ENCODE peak calls at places on chromosomes 16 and 17, in nine cellular contexts. S is psoas muscle; K is nephron progenitor cell; L is HFFc6; I is Calu3; B is upper lobe of right lung; T is uterus; Q is left lung; M is CD4-positive, alpha-beta T cell. O is an unnamed sample.

GRCh38 chr17:32636593-32637218 is 149.9 kb downstream of the CDK5R1 start:
- DNase-seq in M (no peak), B (no peak), T (no peak), K (no peak), S (no peak), I (no peak), Q (no peak), L (no peak), O (no peak)

GRCh38 chr17:50199651-50200446 is 1.6 kb downstream of the COL1A1 start:
- DNase-seq in Q (peak), T (peak), I (peak), S (peak), L (peak), B (peak), M (peak), K (peak), O (peak)

GRCh38 chr16:67244387-67245188 is 2.7 kb downstream of the FHOD1 start:
- DNase-seq in B (peak), M (peak), I (peak), Q (peak), T (peak), S (peak), L (peak), K (no peak), O (no peak)

GRCh38 chr16:14284930-14285541 is 213.9 kb downstream of the MRTFB start:
- DNase-seq in K (no peak), Q (peak), I (peak), M (no peak), T (no peak), L (peak), S (peak), B (peak), O (no peak)

GRCh38 chr17:47276868-47277267 is 23.2 kb downstream of the ITGB3 start:
- DNase-seq in Q (peak), L (peak), B (peak), S (peak), K (peak), M (no peak), T (peak), I (peak), O (no peak)

GRCh38 chr17:9050801-9051401 is 29.6 kb downstream of the NTN1 start:
- DNase-seq in S (no peak), I (peak), K (no peak), L (no peak), B (no peak), M (no peak), Q (no peak), T (no peak), O (no peak)

GRCh38 chr17:53823341-53824050 is 769 bp downstream of the KIF2B start:
- DNase-seq in Q (no peak), T (no peak), I (no peak), S (no peak), L (no peak), B (no peak), M (no peak), K (no peak), O (no peak)

GRCh38 chr17:47803201-47803600 is 18.4 kb downstream of the OSBPL7 start:
- DNase-seq in S (no peak), T (no peak), M (no peak), Q (no peak), L (no peak), I (no peak), K (no peak), B (no peak), O (peak)

GRCh38 chr17:32586666-32587065 is 99.9 kb downstream of the CDK5R1 start:
- DNase-seq in M (no peak), Q (no peak), B (no peak), S (no peak), L (peak), T (no peak), I (no peak), K (no peak), O (no peak)

GRCh38 chr17:4501295-4501949 is 2.7 kb downstream of the SPNS2 start:
- DNase-seq in T (no peak), B (no peak), S (no peak), I (no peak), Q (peak), K (no peak), M (no peak), L (no peak), O (no peak)

GRCh38 chr16:73483934-73484712 is 436.2 kb upstream of the ZFHX3 start:
- DNase-seq in M (no peak), K (no peak), B (no peak), Q (no peak), I (no peak), T (no peak), S (no peak), L (no peak), O (peak)

GRCh38 chr17:41718287-41718645 is 6.1 kb downstream of the GAST start:
- DNase-seq in M (no peak), S (no peak), Q (no peak), B (no peak), K (no peak), L (no peak), T (no peak), I (no peak), O (no peak)

GRCh38 chr17:55743103-55743679 is 7.7 kb upstream of the PCTP start:
- DNase-seq in S (no peak), K (no peak), Q (no peak), L (no peak), T (no peak), B (no peak), I (peak), M (no peak), O (no peak)

GRCh38 chr16:71585318-71585703 is 8.4 kb upstream of the TAT start:
- DNase-seq in I (no peak), T (no peak), L (no peak), M (no peak), S (no peak), K (no peak), B (no peak), Q (no peak), O (no peak)

GRCh38 chr16:56423584-56424403 is 1.6 kb downstream of the AMFR start:
- DNase-seq in I (no peak), Q (no peak), B (no peak), K (no peak), T (no peak), M (no peak), S (no peak), L (no peak), O (peak)

GRCh38 chr16:70331588-70332358 is 14.9 kb upstream of the DDX19A start:
- DNase-seq in K (peak), M (no peak), B (no peak), Q (no peak), T (no peak), I (peak), L (no peak), S (peak), O (no peak)

GRCh38 chr16:88358033-88358481 is 24.7 kb upstream of the ZNF469 start:
- DNase-seq in M (no peak), L (no peak), I (no peak), T (no peak), K (no peak), Q (no peak), S (peak), B (peak), O (peak)

GRCh38 chr16:14354561-14355351 is 275.3 kb downstream of the PARN start:
- DNase-seq in Q (peak), B (no peak), K (no peak), S (no peak), T (no peak), I (no peak), L (no peak), M (no peak), O (no peak)

GRCh38 chr16:71966932-71967331 is 33.3 kb downstream of the PKD1L3 start:
- DNase-seq in T (no peak), Q (no peak), M (no peak), K (no peak), S (no peak), I (no peak), B (no peak), L (no peak), O (no peak)

GRCh38 chr17:57490446-57490845 is 234.1 kb downstream of the MSI2 start:
- DNase-seq in K (no peak), M (no peak), T (no peak), I (no peak), Q (no peak), B (no peak), S (no peak), L (no peak), O (no peak)

GRCh38 chr16:27918755-27919154 is 144.8 kb downstream of the GSG1L start:
- DNase-seq in Q (no peak), L (peak), M (no peak), B (no peak), T (no peak), S (no peak), I (no peak), K (no peak), O (no peak)

GRCh38 chr17:73360961-73361761 is 49.4 kb upstream of the CDC42EP4 start:
- DNase-seq in K (peak), Q (no peak), L (no peak), S (no peak), B (no peak), M (no peak), I (no peak), T (no peak), O (no peak)

GRCh38 chr16:53131363-53132071 is 76.7 kb downstream of the CHD9 start:
- DNase-seq in Q (peak), T (peak), K (peak), I (peak), L (peak), B (peak), S (peak), M (peak), O (peak)

GRCh38 chr16:81376880-81377279 is 62.1 kb downstream of the GAN start:
- DNase-seq in K (no peak), T (no peak), S (no peak), M (no peak), L (no peak), I (peak), B (no peak), Q (no peak), O (no peak)

GRCh38 chr17:71883845-71884244 is 237.0 kb upstream of the SOX9 start:
- DNase-seq in K (no peak), L (no peak), T (no peak), S (no peak), M (no peak), B (no peak), Q (no peak), I (no peak), O (no peak)

GRCh38 chr17:9924735-9925191 is 19.7 kb upstream of the RCVRN start:
- DNase-seq in I (peak), S (no peak), M (no peak), L (peak), B (no peak), K (peak), T (no peak), Q (no peak), O (peak)

GRCh38 chr17:80181431-80181830 is 11.6 kb downstream of the CARD14 start:
- DNase-seq in M (no peak), I (no peak), S (no peak), T (no peak), Q (no peak), L (no peak), B (no peak), K (no peak), O (no peak)

GRCh38 chr16:27361987-27362386 is 40.0 kb upstream of the IL21R start:
- DNase-seq in L (no peak), T (no peak), M (no peak), K (no peak), B (no peak), S (no peak), Q (no peak), I (no peak), O (no peak)

GRCh38 chr16:70418993-70419318 is 19.9 kb downstream of the ST3GAL2 start:
- DNase-seq in I (no peak), T (no peak), Q (no peak), S (no peak), K (no peak), B (no peak), M (no peak), L (no peak), O (no peak)

GRCh38 chr17:72445055-72445991 is 324.5 kb downstream of the SOX9 start:
- DNase-seq in T (no peak), L (no peak), I (no peak), B (peak), Q (no peak), M (no peak), S (no peak), K (no peak), O (no peak)

GRCh38 chr17:71163121-71163812 is 957.6 kb upstream of the SOX9 start:
- DNase-seq in B (no peak), I (peak), L (no peak), M (no peak), K (no peak), T (no peak), Q (no peak), S (no peak), O (no peak)

GRCh38 chr17:49051269-49051668 is 54.1 kb downstream of the IGF2BP1 start:
- DNase-seq in Q (no peak), K (no peak), T (no peak), I (no peak), B (no peak), M (no peak), S (no peak), L (no peak), O (no peak)

GRCh38 chr17:1646199-1646875 is 805 bp upstream of the SCARF1 start:
- DNase-seq in L (no peak), B (no peak), S (no peak), T (no peak), M (no peak), I (no peak), Q (no peak), K (no peak), O (no peak)

GRCh38 chr17:34581446-34582184 is 2.2 kb downstream of the TMEM132E start:
- DNase-seq in I (no peak), K (peak), Q (no peak), L (no peak), M (no peak), B (peak), S (no peak), T (no peak), O (peak)

GRCh38 chr17:61409301-61410099 is 9.9 kb downstream of the TBX2 start:
- DNase-seq in B (peak), M (no peak), L (no peak), Q (peak), K (peak), S (peak), T (peak), I (peak), O (peak)

GRCh38 chr16:50202926-50203624 is 50.0 kb downstream of the TENT4B start:
- DNase-seq in L (peak), M (no peak), K (no peak), S (no peak), B (no peak), Q (no peak), I (peak), T (peak), O (no peak)

GRCh38 chr16:4477966-4478365 is 1.8 kb downstream of the HMOX2 start:
- DNase-seq in M (no peak), S (no peak), Q (no peak), B (no peak), K (no peak), I (peak), T (no peak), L (peak), O (peak)
- TF ChIP-seq CTCF in M (no peak), S (no peak), Q (no peak), B (peak), K (no peak), I (no peak), T (no peak), L (peak), O (peak)

GRCh38 chr17:44907696-44908470 is 7.4 kb downstream of the GFAP start:
- DNase-seq in B (no peak), T (peak), K (no peak), M (no peak), L (no peak), I (no peak), Q (no peak), S (no peak), O (no peak)
- TF ChIP-seq CTCF in B (no peak), T (no peak), K (no peak), M (no peak), L (no peak), I (no peak), Q (no peak), S (no peak), O (no peak)

GRCh38 chr16:85474808-85475207 is 138.3 kb upstream of the GSE1 start:
- DNase-seq in Q (no peak), T (no peak), K (no peak), I (no peak), L (no peak), S (no peak), M (no peak), B (no peak), O (no peak)

GRCh38 chr16:85473326-85473725 is 139.8 kb upstream of the GSE1 start:
- DNase-seq in L (no peak), S (no peak), I (no peak), K (no peak), B (no peak), T (no peak), M (no peak), Q (no peak), O (no peak)

GRCh38 chr16:85475233-85475632 is 137.9 kb upstream of the GSE1 start:
- DNase-seq in S (no peak), L (no peak), K (peak), M (no peak), I (no peak), T (no peak), Q (no peak), B (no peak), O (peak)

GRCh38 chr16:85472514-85472913 is 140.6 kb upstream of the GSE1 start:
- DNase-seq in S (no peak), T (no peak), K (no peak), L (no peak), Q (no peak), M (no peak), B (no peak), I (no peak), O (no peak)

DNA sequence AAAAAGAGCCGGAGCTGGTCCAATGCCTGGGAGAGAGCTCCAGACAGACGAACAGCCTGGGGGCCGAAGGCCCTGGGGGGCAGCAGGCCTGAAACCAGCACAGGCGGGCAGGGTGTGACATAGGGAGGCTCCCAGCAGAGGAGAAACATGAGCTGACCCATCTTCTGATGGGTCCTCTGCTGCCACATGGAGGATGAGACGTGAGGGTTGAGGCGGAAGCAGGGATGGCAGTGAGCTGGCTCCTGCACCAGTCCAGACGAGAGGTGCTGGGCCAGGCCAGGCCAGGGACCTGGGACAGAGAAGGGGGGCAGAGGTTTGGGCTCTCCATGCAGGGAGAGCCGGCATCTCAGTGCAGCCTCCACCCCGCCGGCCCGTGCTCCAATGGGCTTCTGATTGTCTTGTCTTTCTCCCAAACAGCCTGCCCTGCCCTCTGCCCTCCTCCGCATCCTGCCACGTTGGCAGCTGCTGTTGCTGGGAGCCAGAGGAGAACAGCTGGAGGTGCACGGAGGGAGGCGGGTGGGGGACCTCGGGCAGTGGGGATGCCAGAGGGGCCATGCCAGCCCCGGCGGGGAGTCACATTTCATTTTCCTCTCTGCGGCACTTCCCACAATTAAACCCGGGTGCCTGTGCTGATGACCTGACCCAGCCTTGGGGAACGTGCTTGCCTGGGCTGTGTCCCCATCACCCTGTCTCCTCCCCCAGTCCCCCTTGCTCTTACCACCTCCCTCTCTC is 139.0 kb upstream of the GSE1 start:
- DNase-seq in Q (no peak), K (peak), B (no peak), T (no peak), I (no peak), S (peak), L (no peak), M (no peak), O (peak)
- TF ChIP-seq CTCF in Q (no peak), K (no peak), B (no peak), T (no peak), I (no peak), S (peak), L (no peak), M (no peak), O (no peak)

GRCh38 chr17:44219126-44219635 is 294 bp downstream of the UBTF start:
- DNase-seq in L (no peak), B (peak), M (peak), I (peak), Q (peak), S (peak), K (peak), T (peak), O (peak)
- TF ChIP-seq CTCF in L (peak), B (peak), M (peak), I (peak), Q (peak), S (peak), K (no peak), T (peak), O (peak)

DNA sequence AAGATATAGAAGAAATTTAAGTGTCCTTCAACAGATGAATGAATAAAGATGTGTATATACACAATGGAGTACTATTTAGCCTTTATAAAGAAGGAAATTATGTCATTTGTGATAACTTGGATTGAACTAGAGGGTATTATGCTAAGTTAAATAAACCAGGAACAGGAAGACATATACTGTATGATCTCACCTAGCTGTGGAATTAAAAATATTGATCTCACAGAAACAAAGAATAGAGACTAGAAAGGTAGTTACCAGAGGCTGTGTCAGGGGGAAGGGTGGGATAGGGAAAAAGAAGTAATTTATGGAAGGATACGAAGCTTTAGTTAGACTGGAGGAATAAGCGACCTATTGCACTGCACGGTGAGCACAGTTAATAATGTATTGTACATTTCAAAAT is 5.4 kb upstream of the ZNF267 start:
- DNase-seq in I (no peak), T (no peak), K (no peak), B (no peak), M (no peak), L (no peak), S (no peak), Q (no peak), O (no peak)
- TF ChIP-seq CTCF in I (no peak), T (no peak), K (no peak), B (no peak), M (no peak), L (no peak), S (no peak), Q (no peak), O (no peak)

DNA sequence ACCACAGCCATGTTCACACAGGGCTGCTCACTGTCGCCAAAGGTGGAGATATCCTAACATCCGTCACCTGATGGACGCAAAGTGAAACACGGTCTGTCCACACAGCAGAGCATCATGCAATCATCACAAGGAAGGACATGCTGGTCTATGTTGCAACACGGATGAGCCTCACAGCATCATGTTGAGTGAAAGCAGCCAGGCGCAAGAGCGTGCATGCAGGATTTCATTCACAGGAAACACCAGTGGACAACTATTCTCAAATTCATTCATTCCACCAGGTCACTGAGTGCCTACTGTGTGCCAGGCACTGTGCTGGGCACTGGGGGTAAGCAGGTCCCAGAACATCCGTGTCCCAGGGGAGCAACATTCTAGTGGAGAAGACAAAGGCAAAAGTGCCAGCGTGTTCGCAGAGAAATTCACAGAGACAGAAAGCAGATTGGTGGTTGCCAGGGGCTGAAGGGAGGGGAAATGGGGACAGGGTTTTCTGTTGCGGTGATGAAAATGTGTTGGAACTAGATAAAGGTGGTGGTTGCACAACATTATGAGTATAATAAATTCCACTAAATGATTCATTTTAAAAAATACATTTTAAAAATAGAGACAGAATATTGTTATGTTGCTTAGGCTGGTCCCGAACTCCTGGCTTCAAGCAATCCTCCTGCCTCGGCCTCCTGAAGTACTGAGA is 22.7 kb upstream of the KCNJ12 start:
- DNase-seq in Q (no peak), S (peak), M (no peak), I (no peak), L (no peak), T (no peak), B (peak), K (no peak), O (no peak)
- TF ChIP-seq CTCF in Q (no peak), S (no peak), M (no peak), I (no peak), L (no peak), T (no peak), B (no peak), K (no peak), O (no peak)

O was measured in SK-N-SH.